ENCODE peak calls at places on chromosomes 4 and X, in four cellular contexts. H, V, C and L are unnamed samples.
A peak's percentile ranks its signal among the peaks of the same experiment; 100 is the strongest.

GRCh38 chr4:182189107-182189878 is 53.9 kb upstream of the TENM3 start:
- DNase-seq in V (no peak), C (no peak), H (no peak), L (no peak)

GRCh38 chr4:98903561-98903960 is 25.4 kb downstream of the EIF4E start:
- DNase-seq in C (no peak), V (no peak), H (no peak), L (no peak)

GRCh38 chr4:41360911-41361830 is 104.4 kb downstream of the UCHL1 start:
- DNase-seq in C (peak; percentile 40), V (peak; percentile 74), H (peak; percentile 55), L (peak; percentile 82)

GRCh38 chrX:16807976-16808542 is 21.8 kb downstream of the TXLNG start:
- DNase-seq in C (no peak), V (no peak), H (no peak), L (no peak)

GRCh38 chr4:10733486-10733885 is 48.9 kb upstream of the CLNK start:
- DNase-seq in H (no peak), V (no peak), C (no peak), L (no peak)

GRCh38 chr4:13535708-13536361 is 8.5 kb downstream of the NKX3-2 start:
- DNase-seq in H (no peak), V (peak; percentile 53), C (no peak), L (no peak)

GRCh38 chr4:7425591-7426468 is 8.9 kb downstream of the PSAPL1 start:
- DNase-seq in C (no peak), H (no peak), V (peak; percentile 40), L (peak; percentile 53)

GRCh38 chr4:25925486-25926201 is 11.6 kb downstream of the SMIM20 start:
- DNase-seq in H (peak; percentile 37), C (peak; percentile 33), V (peak; percentile 72), L (no peak)

GRCh38 chr4:158671915-158672806 is at the start of gene ETFDH:
- DNase-seq in V (peak; percentile 100), C (peak; percentile 93), H (peak; percentile 99), L (peak; percentile 100)

GRCh38 chr4:121876976-121877773 is 6.9 kb upstream of the BBS7 start:
- DNase-seq in V (no peak), H (no peak), C (no peak), L (no peak)

GRCh38 chr4:93645120-93645519 is 183.4 kb upstream of the ATOH1 start:
- DNase-seq in V (no peak), H (no peak), C (no peak), L (no peak)

GRCh38 chr4:104064650-104065577 is 345.1 kb upstream of the TACR3 start:
- DNase-seq in H (peak; percentile 20), C (peak; percentile 55), V (peak; percentile 57), L (no peak)

GRCh38 chrX:123731987-123732678 is 719 bp downstream of the THOC2 start:
- DNase-seq in H (no peak), C (peak; percentile 2), V (peak; percentile 62), L (peak; percentile 74)

GRCh38 chr4:15963001-15963451 is at the start of gene FGFBP2:
- DNase-seq in V (no peak), H (peak; percentile 30), C (peak; percentile 31), L (no peak)

GRCh38 chrX:71859637-71860036 is 51.0 kb upstream of the NHSL2 start:
- DNase-seq in V (no peak), H (no peak), C (peak; percentile 51), L (no peak)

GRCh38 chr4:83121246-83121645 is 6.7 kb upstream of the PLAC8 start:
- DNase-seq in H (no peak), C (no peak), V (no peak), L (no peak)

GRCh38 chr4:119179011-119179410 is 33.5 kb upstream of the USP53 start:
- DNase-seq in C (no peak), H (no peak), V (no peak), L (no peak)

GRCh38 chrX:14939644-14940043 is 66.4 kb downstream of the MOSPD2 start:
- DNase-seq in C (no peak), H (no peak), V (no peak), L (no peak)

GRCh38 chrX:154321624-154322023 is 26.0 kb downstream of the TKTL1 start:
- DNase-seq in H (peak; percentile 24), C (no peak), V (no peak), L (no peak)
- TF ChIP-seq CTCF in H (no peak), C (no peak), V (no peak), L (no peak)

GRCh38 chr4:37223732-37224131 is 20.8 kb upstream of the NWD2 start:
- DNase-seq in V (no peak), C (no peak), H (no peak), L (no peak)

GRCh38 chr4:37225778-37226177 is 18.8 kb upstream of the NWD2 start:
- DNase-seq in C (no peak), H (no peak), V (no peak), L (no peak)

GRCh38 chr4:37219251-37219650 is 25.3 kb upstream of the NWD2 start:
- DNase-seq in V (no peak), C (no peak), H (no peak), L (no peak)

GRCh38 chr4:37224832-37225231 is 19.7 kb upstream of the NWD2 start:
- DNase-seq in V (no peak), H (no peak), C (no peak), L (no peak)
- TF ChIP-seq CTCF in V (no peak), H (no peak), C (no peak), L (no peak)

GRCh38 chrX:41558531-41558930 is 111.4 kb downstream of the NYX start:
- DNase-seq in H (no peak), C (no peak), V (no peak), L (no peak)
- TF ChIP-seq CTCF in H (peak; percentile 52), C (peak; percentile 50), V (peak; percentile 43), L (no peak)

DNA sequence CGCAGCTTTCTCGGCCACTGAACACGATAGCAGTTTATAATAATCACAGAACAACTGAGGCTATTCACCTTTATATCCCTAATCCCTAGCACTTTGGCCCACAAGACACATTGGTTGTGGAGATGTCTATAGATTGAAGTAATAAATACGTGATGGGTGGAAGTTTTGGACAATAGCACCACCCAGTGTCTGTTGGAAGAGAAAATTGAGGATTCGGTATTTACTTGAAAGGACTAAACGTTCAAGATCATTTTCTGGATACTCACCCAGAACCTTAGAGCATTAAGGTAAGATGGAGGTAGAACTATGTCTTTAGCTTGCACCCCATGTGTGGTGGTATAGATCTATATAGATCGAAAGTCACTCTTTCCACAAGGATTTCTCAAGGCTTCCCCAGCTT is 792 bp upstream of the TMSB15A start:
- DNase-seq in V (no peak), H (no peak), C (no peak), L (no peak)
- TF ChIP-seq CTCF in V (peak; percentile 10), H (no peak), C (peak; percentile 37), L (no peak)

GRCh38 chr4:23613782-23614181 is 276.1 kb downstream of the PPARGC1A start:
- DNase-seq in C (no peak), V (no peak), H (no peak), L (no peak)

DNA sequence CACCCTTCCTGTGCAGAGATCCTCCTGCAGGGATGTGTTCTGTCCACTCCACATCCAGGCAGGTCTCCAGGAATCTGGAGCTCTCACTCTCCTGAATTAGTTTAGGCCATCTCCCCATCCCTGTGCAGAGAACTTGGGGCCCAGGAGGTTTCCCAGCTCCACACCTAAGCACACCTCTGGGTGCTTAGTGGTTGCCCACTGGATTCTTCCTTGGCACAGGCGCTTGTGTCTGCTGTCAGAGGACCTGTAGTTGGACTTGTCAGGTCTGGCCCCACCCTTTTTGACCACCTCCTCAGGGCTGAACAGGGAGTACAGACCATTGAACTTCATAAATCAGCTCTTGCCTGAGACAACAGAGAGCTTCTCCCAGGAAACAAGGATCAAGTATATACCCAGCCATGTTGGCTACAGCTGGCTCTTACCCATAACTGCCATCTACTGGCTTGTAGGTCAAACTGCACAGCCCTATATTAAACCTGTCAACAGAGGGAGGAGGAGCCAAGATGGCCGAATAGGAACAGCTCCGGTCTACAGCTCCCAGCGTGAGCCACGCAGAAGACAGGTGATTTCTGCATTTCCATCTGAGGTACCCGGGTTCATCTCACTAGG is 275.5 kb downstream of the PPARGC1A start:
- DNase-seq in H (no peak), V (no peak), C (no peak), L (no peak)
- TF ChIP-seq CTCF in H (no peak), V (peak; percentile 44), C (peak; percentile 51), L (peak; percentile 27)